ENCODE peak calls at places on chromosomes 7 and 10, in eight cellular contexts. S is left lung; K is stimulated activated CD4-positive, alpha-beta T cell treated with anti-CD3 and anti-CD28 coated beads, Interleukin-1b, Interleukin-23, amount 100 ng/mL, for 24 hours; J is stromal cell of bone marrow; N is NCI-H2081; V is NCI-H460; T is T-helper 9 cell; C is bronchial epithelial cell. U is an unnamed sample.
A peak's percentile ranks its signal among the peaks of the same experiment; 100 is the strongest.

GRCh38 chr7:192035-192649 is at the start of gene FAM20C:
- DNase-seq in S (peak; percentile 89), K (peak; percentile 33), J (peak; percentile 86), N (peak; percentile 79), V (peak; percentile 66), T (peak; percentile 18), C (peak; percentile 47), U (peak; percentile 83)

GRCh38 chr10:88038268-88038667 is 174.8 kb downstream of the PTEN start:
- DNase-seq in S (no peak), K (no peak), J (no peak), N (no peak), V (no peak), T (no peak), C (no peak), U (no peak)

GRCh38 chr7:86453454-86453853 is 190.3 kb upstream of the GRM3 start:
- DNase-seq in S (no peak), K (no peak), J (no peak), N (no peak), V (no peak), T (no peak), C (no peak), U (no peak)

GRCh38 chr7:8260871-8261707 is 878 bp downstream of the ICA1 start:
- DNase-seq in S (peak; percentile 69), K (no peak), J (no peak), N (peak; percentile 86), V (peak; percentile 40), T (no peak), C (peak; percentile 46), U (peak; percentile 2)

GRCh38 chr7:70392282-70392681 is 739.7 kb upstream of the GALNT17 start:
- DNase-seq in S (no peak), K (no peak), J (peak; percentile 81), N (no peak), V (no peak), T (no peak), C (peak; percentile 58), U (no peak)

GRCh38 chr10:12471135-12471534 is 121.8 kb downstream of the CAMK1D start:
- DNase-seq in S (no peak), K (no peak), J (no peak), N (no peak), V (no peak), T (no peak), C (no peak), U (no peak)

GRCh38 chr10:50807851-50808776 is 68.4 kb downstream of the ASAH2B start:
- DNase-seq in S (no peak), K (no peak), J (peak; percentile 32), N (no peak), V (no peak), T (no peak), C (no peak), U (no peak)

GRCh38 chr7:45173596-45174327 is 16.2 kb downstream of the RAMP3 start:
- DNase-seq in S (peak; percentile 11), K (no peak), J (no peak), N (no peak), V (no peak), T (no peak), C (no peak), U (no peak)

GRCh38 chr10:77801474-77802238 is 124.9 kb downstream of the DLG5 start:
- DNase-seq in S (no peak), K (peak; percentile 2), J (peak; percentile 14), N (no peak), V (no peak), T (peak; percentile 36), C (peak; percentile 85), U (no peak)

GRCh38 chr7:17773289-17773626 is 167.0 kb downstream of the SNX13 start:
- DNase-seq in S (peak; percentile 46), K (no peak), J (peak; percentile 90), N (no peak), V (peak; percentile 9), T (no peak), C (peak; percentile 96), U (no peak)

GRCh38 chr10:125095228-125095627 is 65.1 kb downstream of the CTBP2 start:
- DNase-seq in S (no peak), K (no peak), J (no peak), N (no peak), V (no peak), T (no peak), C (no peak), U (no peak)

GRCh38 chr10:132836248-132836831 is 50.4 kb upstream of the NKX6-2 start:
- DNase-seq in S (no peak), K (no peak), J (no peak), N (no peak), V (no peak), T (no peak), C (no peak), U (no peak)

GRCh38 chr10:103590060-103590459 is 96.6 kb downstream of the NEURL1 start:
- DNase-seq in S (no peak), K (no peak), J (no peak), N (no peak), V (no peak), T (no peak), C (no peak), U (no peak)

GRCh38 chr7:112370436-112370835 is 79.8 kb upstream of the IFRD1 start:
- DNase-seq in S (no peak), K (no peak), J (no peak), N (peak; percentile 75), V (no peak), T (no peak), C (peak; percentile 36), U (no peak)

GRCh38 chr7:78499283-78499682 is 700.7 kb downstream of the PHTF2 start:
- DNase-seq in S (no peak), K (no peak), J (no peak), N (no peak), V (no peak), T (no peak), C (peak; percentile 10), U (no peak)

GRCh38 chr7:31852438-31852837 is 165.4 kb downstream of the PPP1R17 start:
- DNase-seq in S (no peak), K (no peak), J (no peak), N (no peak), V (no peak), T (no peak), C (no peak), U (no peak)

GRCh38 chr7:128827248-128827958 is 2.8 kb upstream of the FLNC start:
- DNase-seq in S (no peak), K (no peak), J (peak; percentile 85), N (no peak), V (peak; percentile 13), T (no peak), C (peak; percentile 32), U (no peak)

GRCh38 chr7:95509199-95509598 is 23.5 kb downstream of the ASB4 start:
- DNase-seq in S (no peak), K (no peak), J (peak; percentile 31), N (peak; percentile 87), V (no peak), T (no peak), C (no peak), U (no peak)

GRCh38 chr7:122746948-122747347 is 44.2 kb upstream of the RNF148 start:
- DNase-seq in S (no peak), K (no peak), J (no peak), N (peak; percentile 79), V (no peak), T (no peak), C (no peak), U (no peak)

GRCh38 chr10:113049881-113050280 is 99.8 kb downstream of the TCF7L2 start:
- DNase-seq in S (no peak), K (no peak), J (no peak), N (no peak), V (no peak), T (no peak), C (no peak), U (no peak)

GRCh38 chr7:38463277-38464224 is 167.6 kb downstream of the AMPH start:
- DNase-seq in S (peak; percentile 40), K (peak; percentile 69), J (peak; percentile 42), N (no peak), V (no peak), T (peak; percentile 53), C (peak; percentile 26), U (no peak)

GRCh38 chr10:16756561-16757221 is 60.5 kb downstream of the RSU1 start:
- DNase-seq in S (no peak), K (no peak), J (peak; percentile 24), N (no peak), V (no peak), T (no peak), C (no peak), U (no peak)

GRCh38 chr7:158933468-158934139 is 77.2 kb downstream of the DYNC2I1 start:
- DNase-seq in S (no peak), K (no peak), J (no peak), N (no peak), V (no peak), T (no peak), C (no peak), U (no peak)